ENCODE peak calls at places on chromosomes 12 and 14, in six cellular contexts. G is coronary artery, D is WTC11, I is OCI-LY7, H is fibroblast of villous mesenchyme, O is left ventricle myocardium inferior. P is an unnamed sample.

GRCh38 chr12:13573698-13574321 is 377.3 kb downstream of the EMP1 start:
- DNase-seq in G (no peak), D (no peak), H (peak), I (no peak), O (no peak), P (no peak)

GRCh38 chr14:22597771-22598098 is 365 bp upstream of the ABHD4 start:
- DNase-seq in G (no peak), D (no peak), O (no peak), H (peak), I (no peak), P (no peak)

GRCh38 chr12:110688446-110689001 is 391 bp downstream of the HVCN1 start:
- DNase-seq in I (no peak), D (no peak), H (no peak), O (no peak), G (no peak), P (no peak)

GRCh38 chr14:75299064-75299463 is 20.4 kb downstream of the FOS start:
- DNase-seq in I (no peak), O (no peak), D (no peak), H (peak), G (no peak), P (no peak)

GRCh38 chr14:99099051-99099787 is 172.8 kb downstream of the BCL11B start:
- DNase-seq in G (no peak), O (no peak), I (no peak), D (no peak), H (no peak), P (no peak)

GRCh38 chr12:101116911-101117310 is 93.1 kb downstream of the SLC5A8 start:
- DNase-seq in I (no peak), O (no peak), D (no peak), G (no peak), H (no peak), P (no peak)

GRCh38 chr12:92955997-92956663 is 27.0 kb upstream of the EEA1 start:
- DNase-seq in D (no peak), O (no peak), I (no peak), H (peak), G (no peak), P (no peak)

GRCh38 chr12:92485356-92486348 is 217.1 kb upstream of the PLEKHG7 start:
- DNase-seq in G (no peak), D (no peak), O (no peak), I (no peak), H (peak), P (no peak)

GRCh38 chr14:87999282-87999681 is 5.7 kb upstream of the GPR65 start:
- DNase-seq in G (no peak), O (no peak), I (no peak), D (no peak), H (no peak), P (no peak)

GRCh38 chr12:47938093-47938492 is 25.3 kb upstream of the TMEM106C start:
- DNase-seq in D (no peak), H (peak), G (no peak), I (no peak), O (no peak), P (no peak)

GRCh38 chr14:74955229-74955999 is at the start of gene PGF:
- DNase-seq in G (no peak), O (peak), H (peak), D (peak), I (no peak), P (peak)

GRCh38 chr12:79547735-79548347 is 142.9 kb downstream of the PAWR start:
- DNase-seq in I (peak), D (peak), H (peak), O (no peak), G (no peak), P (peak)

DNA sequence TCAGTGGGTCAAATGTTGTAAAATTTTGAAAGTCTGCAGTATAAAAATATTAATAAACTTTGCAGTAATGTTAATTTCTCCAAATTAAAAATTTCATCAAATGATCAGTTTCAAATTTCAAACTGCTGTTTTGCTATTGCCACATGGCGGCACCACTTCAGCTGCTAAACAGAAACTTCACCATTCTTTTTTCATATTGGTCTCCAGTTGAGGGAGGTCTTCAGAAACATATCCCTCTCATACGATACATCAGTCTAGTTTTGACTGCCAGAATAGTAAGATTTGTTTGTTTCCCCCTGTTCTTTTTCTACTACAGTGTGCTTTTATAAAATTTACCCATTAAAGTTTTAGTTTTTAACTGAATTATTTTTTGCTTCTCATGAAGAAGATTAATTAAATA is 4.2 kb upstream of the TRHDE start:
- DNase-seq in D (no peak), H (no peak), G (no peak), O (no peak), I (peak), P (no peak)
- TF ChIP-seq CTCF in D (no peak), H (peak), G (no peak), O (no peak), I (peak), P (no peak)

GRCh38 chr12:95815635-95816212 is 25.2 kb upstream of the NTN4 start:
- DNase-seq in H (peak), D (no peak), O (no peak), G (no peak), I (peak), P (no peak)

DNA sequence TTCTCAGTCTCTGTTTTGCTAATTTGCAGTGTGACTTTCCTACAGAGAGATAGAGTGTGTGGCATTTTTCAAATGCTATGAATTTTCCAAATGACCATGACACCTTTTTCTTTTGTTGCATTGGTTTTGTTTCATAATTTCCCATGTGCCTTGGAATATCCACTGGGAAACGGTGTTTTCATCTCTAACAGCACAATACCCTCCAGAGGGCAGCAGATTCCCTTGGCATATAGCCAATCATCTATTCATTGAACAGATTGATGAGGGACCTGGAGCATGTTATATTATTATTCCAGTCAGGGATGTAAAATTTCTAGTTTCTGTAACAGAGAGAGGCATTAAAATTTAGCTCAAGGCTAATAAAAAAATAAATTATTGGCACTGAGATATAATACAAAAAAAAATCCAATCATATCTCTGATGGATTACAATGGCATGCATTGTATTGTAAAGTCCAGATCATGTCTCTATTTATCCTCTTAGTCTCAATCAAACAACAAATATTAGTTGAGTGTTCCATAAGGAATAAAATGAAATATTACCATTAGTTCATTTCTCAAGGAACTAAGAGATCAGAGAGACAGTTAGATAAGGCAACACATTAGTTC is 29.6 kb upstream of the NTN4 start:
- DNase-seq in O (no peak), D (no peak), H (peak), I (no peak), G (no peak), P (no peak)
- TF ChIP-seq CTCF in O (peak), D (no peak), H (peak), I (peak), G (no peak), P (no peak)

DNA sequence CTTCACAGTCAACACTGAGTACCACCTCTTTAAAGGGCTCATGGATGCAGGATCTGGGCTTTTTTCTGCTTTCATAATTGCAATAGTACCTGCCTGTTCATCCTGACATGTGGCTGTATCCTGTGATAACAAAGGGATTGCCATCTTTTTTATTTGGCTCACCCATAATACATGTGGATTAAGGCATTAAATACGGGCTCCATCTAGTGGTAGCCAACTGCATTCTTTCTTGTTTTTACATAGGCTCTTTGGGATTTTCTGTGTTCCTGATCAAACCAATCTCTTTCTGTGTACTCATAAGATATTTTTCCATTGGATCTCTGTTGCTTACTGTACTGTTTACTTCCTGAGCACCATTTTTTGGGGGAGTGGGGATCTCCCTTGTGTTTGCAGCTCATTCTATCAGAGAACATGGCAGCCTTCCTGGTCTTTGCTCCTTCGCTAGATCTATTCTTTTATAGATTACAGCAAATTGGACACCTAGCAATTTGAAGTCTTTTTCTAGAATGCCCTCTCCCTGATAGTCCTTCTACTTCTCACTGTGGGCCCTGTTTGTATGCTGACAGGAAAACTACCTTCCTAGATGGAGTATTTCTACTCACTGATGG is 723.4 kb upstream of the MDGA2 start:
- DNase-seq in I (peak), D (no peak), O (no peak), G (no peak), H (peak), P (no peak)
- TF ChIP-seq CTCF in I (peak), D (peak), O (peak), G (peak), H (peak), P (peak)

GRCh38 chr12:106954462-106955376 is 988 bp upstream of the TMEM263 start:
- DNase-seq in H (peak), I (no peak), D (peak), O (peak), G (peak), P (peak)

GRCh38 chr12:106953352-106954260 is 2.1 kb upstream of the TMEM263 start:
- DNase-seq in O (no peak), D (no peak), I (no peak), G (no peak), H (peak), P (no peak)

GRCh38 chr12:106955377-106956047 is at the start of gene TMEM263:
- DNase-seq in G (peak), I (peak), O (peak), H (peak), D (peak), P (peak)

GRCh38 chr12:106957617-106958016 is 1.9 kb downstream of the TMEM263 start:
- DNase-seq in G (no peak), I (peak), O (no peak), D (no peak), H (no peak), P (no peak)

DNA sequence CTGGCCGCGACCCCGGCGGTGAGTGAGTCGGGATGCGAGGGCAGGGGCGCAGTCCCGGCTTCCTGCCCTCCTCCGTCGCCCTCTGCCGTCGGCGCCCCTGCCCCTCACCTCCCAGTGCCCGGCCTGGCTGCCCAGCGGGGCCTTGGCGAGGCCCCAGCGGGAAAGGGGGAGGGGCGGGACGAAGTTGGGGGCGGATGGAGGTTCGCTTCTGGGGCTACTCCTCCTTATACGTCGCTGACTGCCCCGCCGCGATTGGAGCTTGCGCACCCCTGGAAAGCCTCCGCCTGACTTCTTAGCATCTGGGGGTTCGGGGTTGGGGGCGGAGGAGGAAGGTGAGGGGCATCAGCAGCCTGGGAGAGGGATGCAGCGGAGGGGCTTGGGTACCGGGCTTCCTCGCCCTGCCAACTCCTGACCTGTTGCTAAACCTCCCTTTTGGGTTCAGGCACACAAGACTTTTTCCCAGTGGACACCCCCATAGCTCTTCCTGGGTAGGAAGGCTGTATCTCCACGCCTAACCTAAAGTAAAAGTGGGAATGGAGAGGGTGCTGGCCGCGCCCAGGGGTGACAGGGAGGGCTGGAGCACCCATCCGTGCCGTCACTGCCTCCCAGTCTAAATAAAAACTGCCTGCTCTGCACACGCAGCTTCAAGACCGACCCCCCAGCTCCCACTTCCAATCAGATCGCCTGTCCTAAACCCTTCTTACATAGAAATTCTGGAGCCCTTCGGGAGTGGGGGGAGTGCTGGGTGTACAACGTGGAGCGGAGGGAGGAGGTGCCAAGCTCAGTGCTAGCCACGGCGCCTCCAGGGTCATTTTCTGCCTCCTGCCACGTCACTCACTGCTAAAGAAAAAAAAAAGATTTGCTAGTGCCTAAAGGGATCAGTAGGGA is 585 bp downstream of the TMEM263 start:
- DNase-seq in D (peak), O (peak), H (peak), I (peak), G (peak), P (peak)
- TF ChIP-seq CTCF in D (no peak), O (peak), H (no peak), I (peak), G (no peak), P (no peak)